ENCODE peak calls at places on chromosomes 11 and 22, in six cellular contexts. R is EL; Q is NCI-H524 treated with DMSO at 0.1 percent for 48 hours; Z is CD4-positive, alpha-beta memory T cell; D is T-cell; Y is NCI-H2227 treated with DMSO at 0.1 percent for 48 hours. J is an unnamed sample.
A peak's percentile ranks its signal among the peaks of the same experiment; 100 is the strongest.

GRCh38 chr11:121566279-121567168 is 113.8 kb upstream of the SORL1-AS1 start:
- DNase-seq in Y (no peak), Q (no peak), D (no peak), Z (no peak), R (no peak), J (no peak)

GRCh38 chr11:64947202-64947814 is 11.6 kb upstream of the GPHA2 start:
- DNase-seq in Y (no peak), Z (no peak), Q (no peak), R (peak; percentile 33), D (no peak), J (no peak)

GRCh38 chr11:85407648-85408047 is 219.5 kb downstream of the DLG2 start:
- DNase-seq in Q (peak; percentile 86), D (no peak), Z (no peak), R (no peak), Y (no peak), J (no peak)

GRCh38 chr22:36860017-36860416 is 789 bp upstream of the NCF4 start:
- DNase-seq in D (no peak), Z (no peak), Y (no peak), Q (no peak), R (no peak), J (no peak)

GRCh38 chr11:62889126-62889483 is 8.4 kb downstream of the SLC3A2 start:
- DNase-seq in Q (no peak), Y (no peak), Z (no peak), R (no peak), D (no peak), J (no peak)

GRCh38 chr22:20084547-20085413 is 4.7 kb downstream of the DGCR8 start:
- DNase-seq in R (no peak), Z (no peak), Y (no peak), D (no peak), Q (no peak), J (peak; percentile 37)

GRCh38 chr11:18853086-18853720 is 61.6 kb upstream of the PTPN5 start:
- DNase-seq in D (no peak), Y (peak; percentile 22), Q (no peak), R (peak; percentile 8), Z (peak; percentile 1), J (peak; percentile 12)

GRCh38 chr11:18046116-18046777 is at the start of gene TPH1:
- DNase-seq in D (no peak), Q (no peak), Z (no peak), Y (peak; percentile 58), R (peak; percentile 33), J (peak; percentile 27)

GRCh38 chr11:63892233-63892632 is 24.7 kb downstream of the RCOR2 start:
- DNase-seq in D (no peak), Y (no peak), Z (no peak), R (no peak), Q (no peak), J (no peak)

GRCh38 chr22:38074181-38075104 is 9.5 kb downstream of the SLC16A8 start:
- DNase-seq in Q (no peak), D (no peak), Y (no peak), R (no peak), Z (no peak), J (no peak)